ENCODE peak calls at places on chromosomes 3 and 15, in seven cellular contexts. A is fibroblast of the aortic adventitia; B is central memory CD4-positive, alpha-beta T cell; O is AG04450; N is PC-3; M is lung microvascular endothelial cell; Z is HFFc6. F is an unnamed sample.

GRCh38 chr3:18988619-18989229 is 159.6 kb upstream of the KCNH8 start:
- DNase-seq in A (peak), B (peak), O (no peak), N (peak), M (peak), Z (no peak), F (peak)

GRCh38 chr15:67902579-67902979 is 62.7 kb upstream of the RNU6-1 start:
- DNase-seq in A (no peak), B (no peak), O (no peak), N (no peak), M (no peak), Z (no peak), F (no peak)

GRCh38 chr15:20356444-20357138 is 185.0 kb downstream of the GOLGA6L6 start:
- DNase-seq in A (peak), B (peak), O (no peak), N (peak), M (peak), Z (no peak), F (no peak)

GRCh38 chr3:141399979-141400971 is 32.0 kb downstream of the ZBTB38 start:
- DNase-seq in A (peak), B (no peak), O (no peak), N (no peak), M (peak), Z (no peak), F (no peak)

GRCh38 chr3:182330647-182331046 is 462.7 kb upstream of the ATP11B start:
- DNase-seq in A (no peak), B (no peak), O (no peak), N (no peak), M (no peak), Z (no peak), F (no peak)

GRCh38 chr3:64141476-64141875 is 83.8 kb downstream of the PRICKLE2 start:
- DNase-seq in A (peak), B (no peak), O (no peak), N (no peak), M (no peak), Z (no peak), F (no peak)

GRCh38 chr15:90101130-90101968 is 919 bp downstream of the IDH2 start:
- DNase-seq in A (peak), B (peak), O (no peak), N (no peak), M (peak), Z (no peak), F (peak)

GRCh38 chr3:107392549-107393165 is 15.4 kb downstream of the CCDC54 start:
- DNase-seq in A (peak), B (no peak), O (peak), N (peak), M (no peak), Z (peak), F (no peak)

GRCh38 chr3:105944281-105944680 is 75.5 kb upstream of the CBLB start:
- DNase-seq in A (peak), B (no peak), O (no peak), N (peak), M (no peak), Z (peak), F (no peak)

GRCh38 chr15:83919319-83919830 is 265.5 kb downstream of the ADAMTSL3 start:
- DNase-seq in A (no peak), B (no peak), O (no peak), N (no peak), M (no peak), Z (no peak), F (no peak)

GRCh38 chr3:186603159-186603558 is 9.7 kb upstream of the AHSG start:
- DNase-seq in A (no peak), B (no peak), O (no peak), N (no peak), M (no peak), Z (no peak), F (no peak)

GRCh38 chr3:45312836-45313493 is 75.4 kb upstream of the LARS2 start:
- DNase-seq in A (no peak), B (no peak), O (no peak), N (no peak), M (no peak), Z (no peak), F (no peak)

GRCh38 chr3:124981472-124981871 is 46.9 kb upstream of the MUC13 start:
- DNase-seq in A (no peak), B (no peak), O (no peak), N (no peak), M (no peak), Z (no peak), F (no peak)

GRCh38 chr3:32098528-32098927 is 7.9 kb upstream of the GPD1L start:
- DNase-seq in A (no peak), B (no peak), O (no peak), N (no peak), M (no peak), Z (no peak), F (no peak)

GRCh38 chr3:99355465-99355864 is 282.9 kb upstream of the COL8A1 start:
- DNase-seq in A (no peak), B (no peak), O (no peak), N (no peak), M (peak), Z (no peak), F (no peak)

GRCh38 chr15:43095708-43096347 is 10.0 kb downstream of the UBR1 start:
- DNase-seq in A (no peak), B (no peak), O (no peak), N (peak), M (no peak), Z (no peak), F (peak)

GRCh38 chr3:42649783-42650182 is 3.7 kb upstream of the ZBTB47 start:
- DNase-seq in A (no peak), B (no peak), O (no peak), N (no peak), M (no peak), Z (no peak), F (no peak)

GRCh38 chr15:48149858-48150257 is 28.2 kb downstream of the MYEF2 start:
- DNase-seq in A (peak), B (no peak), O (peak), N (peak), M (no peak), Z (peak), F (no peak)

GRCh38 chr3:127786358-127787070 is 35.8 kb downstream of the MGLL start:
- DNase-seq in A (peak), B (no peak), O (peak), N (no peak), M (no peak), Z (no peak), F (peak)

GRCh38 chr3:58414538-58415197 is 19.0 kb downstream of the PDHB start:
- DNase-seq in A (peak), B (peak), O (no peak), N (peak), M (peak), Z (peak), F (peak)